ENCODE peak calls at places on chromosomes 3 and 15, in eight cellular contexts. Z is HepG2, A is A549, F is WTC11, O is SK-N-SH, W is HCT116, J is NB4, Y is H1. S is an unnamed sample.

GRCh38 chr3:38036906-38037305 is 2.1 kb upstream of the DLEC1 start:
- DNase-seq in Z (no peak), A (no peak), F (no peak), O (no peak), W (no peak), J (no peak), Y (no peak), S (no peak)

GRCh38 chr3:48698891-48699290 is 13.2 kb upstream of the NCKIPSD start:
- DNase-seq in Z (no peak), A (no peak), F (no peak), O (no peak), W (no peak), J (no peak), Y (no peak), S (no peak)

GRCh38 chr3:12737319-12737718 is 21.7 kb downstream of the TMEM40 start:
- DNase-seq in Z (no peak), A (no peak), F (no peak), O (no peak), W (no peak), J (no peak), Y (no peak), S (no peak)

GRCh38 chr3:171954644-171955365 is 84.6 kb upstream of the FNDC3B start:
- DNase-seq in Z (peak; percentile 54), A (no peak), F (no peak), O (peak; percentile 55), W (no peak), J (peak; percentile 33), Y (no peak), S (peak; percentile 88)

GRCh38 chr3:79461129-79461792 is 306.5 kb downstream of the ROBO1 start:
- DNase-seq in Z (no peak), A (no peak), F (no peak), O (peak; percentile 3), W (no peak), J (no peak), Y (no peak), S (no peak)

GRCh38 chr3:76028816-76029215 is 243.5 kb upstream of the ZNF717 start:
- DNase-seq in Z (no peak), A (no peak), F (no peak), O (no peak), W (no peak), J (no peak), Y (no peak), S (no peak)

GRCh38 chr3:129694228-129694627 is 87.8 kb upstream of the PLXND1 start:
- DNase-seq in Z (no peak), A (no peak), F (no peak), O (no peak), W (peak; percentile 18), J (no peak), Y (no peak), S (no peak)

GRCh38 chr3:184160456-184160855 is 5.3 kb downstream of the DVL3 start:
- DNase-seq in Z (no peak), A (no peak), F (no peak), O (no peak), W (no peak), J (no peak), Y (no peak), S (peak; percentile 60)

GRCh38 chr3:118478706-118479276 is 555.9 kb downstream of the IGSF11 start:
- DNase-seq in Z (no peak), A (no peak), F (no peak), O (no peak), W (no peak), J (no peak), Y (no peak), S (no peak)

GRCh38 chr3:109643590-109643989 is 306.2 kb upstream of the DPPA4 start:
- DNase-seq in Z (peak; percentile 4), A (peak; percentile 52), F (no peak), O (no peak), W (peak; percentile 70), J (peak; percentile 4), Y (no peak), S (no peak)

GRCh38 chr3:170493712-170494182 is 75.1 kb downstream of the CLDN11 start:
- DNase-seq in Z (peak; percentile 79), A (peak; percentile 52), F (no peak), O (no peak), W (no peak), J (no peak), Y (no peak), S (no peak)

GRCh38 chr3:10459954-10460754 is 45.2 kb downstream of the ATP2B2 start:
- DNase-seq in Z (peak; percentile 73), A (peak; percentile 69), F (peak; percentile 98), O (no peak), W (peak; percentile 62), J (peak; percentile 91), Y (peak; percentile 92), S (peak; percentile 59)

GRCh38 chr3:197001972-197002700 is 27.5 kb downstream of the MELTF start:
- DNase-seq in Z (no peak), A (no peak), F (no peak), O (no peak), W (no peak), J (no peak), Y (no peak), S (no peak)

GRCh38 chr3:151356791-151357460 is 27.6 kb upstream of the P2RY13 start:
- DNase-seq in Z (no peak), A (no peak), F (no peak), O (peak; percentile 2), W (no peak), J (no peak), Y (no peak), S (peak; percentile 11)

GRCh38 chr3:194224937-194225422 is 89.0 kb downstream of the HES1 start:
- DNase-seq in Z (no peak), A (no peak), F (peak; percentile 29), O (peak; percentile 74), W (no peak), J (peak; percentile 64), Y (peak; percentile 54), S (no peak)

GRCh38 chr3:127366383-127366782 is 78.5 kb upstream of the PRR20G start:
- DNase-seq in Z (no peak), A (no peak), F (peak; percentile 33), O (no peak), W (no peak), J (no peak), Y (no peak), S (no peak)

GRCh38 chr15:69104050-69104750 is 56.2 kb upstream of the GLCE start:
- DNase-seq in Z (peak; percentile 20), A (no peak), F (no peak), O (no peak), W (no peak), J (no peak), Y (no peak), S (no peak)

GRCh38 chr15:79678032-79678701 is 218.6 kb downstream of the MTHFS start:
- DNase-seq in Z (no peak), A (no peak), F (no peak), O (no peak), W (no peak), J (no peak), Y (no peak), S (no peak)

GRCh38 chr15:79676621-79677020 is 220.2 kb downstream of the MTHFS start:
- DNase-seq in Z (no peak), A (no peak), F (no peak), O (no peak), W (no peak), J (no peak), Y (no peak), S (no peak)

GRCh38 chr15:79675982-79676381 is 220.8 kb downstream of the MTHFS start:
- DNase-seq in Z (no peak), A (no peak), F (no peak), O (no peak), W (no peak), J (no peak), Y (no peak), S (no peak)

GRCh38 chr15:79674124-79674465 is 222.7 kb downstream of the MTHFS start:
- DNase-seq in Z (no peak), A (no peak), F (no peak), O (no peak), W (no peak), J (no peak), Y (no peak), S (no peak)

GRCh38 chr15:79673416-79674123 is 223.2 kb downstream of the MTHFS start:
- DNase-seq in Z (no peak), A (peak; percentile 36), F (no peak), O (no peak), W (no peak), J (peak; percentile 65), Y (peak; percentile 54), S (no peak)
- TF ChIP-seq MAX in Z (no peak), A (no peak), F (no peak), O (peak; percentile 18), W (no peak), J (no peak), Y (no peak), S (no peak)

GRCh38 chr15:92608866-92609700 is 46.5 kb downstream of the FAM174B start:
- DNase-seq in Z (no peak), A (no peak), F (no peak), O (no peak), W (no peak), J (no peak), Y (no peak), S (no peak)

GRCh38 chr15:92612891-92613290 is 42.7 kb downstream of the FAM174B start:
- DNase-seq in Z (no peak), A (no peak), F (no peak), O (no peak), W (no peak), J (no peak), Y (no peak), S (no peak)

GRCh38 chr15:92611150-92611549 is 44.4 kb downstream of the FAM174B start:
- DNase-seq in Z (no peak), A (no peak), F (no peak), O (no peak), W (no peak), J (no peak), Y (no peak), S (no peak)

GRCh38 chr15:92611995-92612745 is 43.4 kb downstream of the FAM174B start:
- DNase-seq in Z (no peak), A (peak; percentile 24), F (no peak), O (peak; percentile 61), W (no peak), J (no peak), Y (no peak), S (no peak)

GRCh38 chr15:92610101-92610520 is 45.5 kb downstream of the FAM174B start:
- DNase-seq in Z (no peak), A (no peak), F (no peak), O (no peak), W (no peak), J (no peak), Y (no peak), S (no peak)
- TF ChIP-seq MAX in Z (no peak), A (no peak), F (no peak), O (no peak), W (no peak), J (no peak), Y (no peak), S (no peak)

GRCh38 chr3:11591401-11592266 is 52.1 kb downstream of the VGLL4 start:
- DNase-seq in Z (peak; percentile 82), A (no peak), F (peak; percentile 44), O (no peak), W (peak; percentile 62), J (no peak), Y (no peak), S (peak; percentile 70)
- TF ChIP-seq MAX in Z (no peak), A (no peak), F (no peak), O (peak; percentile 76), W (peak; percentile 33), J (no peak), Y (no peak), S (no peak)

DNA sequence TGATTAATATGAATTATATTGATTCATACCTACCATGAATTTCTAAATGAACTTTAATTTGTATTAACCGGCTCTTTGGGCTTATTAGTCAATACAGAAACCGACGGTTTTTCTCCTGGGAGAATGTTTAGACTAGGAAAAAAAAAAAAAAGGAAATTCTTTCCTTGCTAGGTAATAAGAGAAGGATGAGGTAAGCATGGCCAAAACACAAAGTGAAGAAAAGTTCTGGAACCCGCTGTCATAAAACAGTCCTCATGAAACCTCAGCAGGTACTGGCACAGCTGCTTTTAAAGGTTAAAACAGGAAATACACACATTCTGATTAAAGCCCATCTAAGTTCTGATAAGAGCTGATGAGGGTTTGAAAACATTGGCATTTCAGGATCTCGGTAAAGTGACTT is 30.8 kb upstream of the PSTPIP1 start:
- DNase-seq in Z (no peak), A (no peak), F (no peak), O (no peak), W (no peak), J (no peak), Y (no peak), S (peak; percentile 27)
- TF ChIP-seq MAX in Z (no peak), A (no peak), F (no peak), O (no peak), W (no peak), J (no peak), Y (no peak), S (no peak)

S was measured in endothelial cell of umbilical vein.